ENCODE peak calls at places on chromosomes 1 and 21, in nine cellular contexts. One of them, this sample, is unnamed.

GRCh38 chr1:92995420-92996130 is 34.3 kb upstream of the DIPK1A start:
- DNase-seq in heart left ventricle: no peak
- DNase-seq in adipocyte: no peak
- DNase-seq in AG10803: no peak
- DNase-seq in H7: no peak
- DNase-seq in stimulated activated CD4-positive, alpha-beta T cell treated with anti-CD3 and anti-CD28 coated beads, Interleukin-1b, Interleukin-23, amount 100 ng/mL, for 4 hours: no peak
- DNase-seq in prostate gland: peak
- DNase-seq in left cardiac atrium: no peak
- DNase-seq in left colon: peak
- DNase-seq in this sample: no peak

GRCh38 chr1:177864530-177865305 is 105.1 kb downstream of the SEC16B start:
- DNase-seq in heart left ventricle: no peak
- DNase-seq in adipocyte: no peak
- DNase-seq in AG10803: peak
- DNase-seq in H7: no peak
- DNase-seq in stimulated activated CD4-positive, alpha-beta T cell treated with anti-CD3 and anti-CD28 coated beads, Interleukin-1b, Interleukin-23, amount 100 ng/mL, for 4 hours: no peak
- DNase-seq in prostate gland: no peak
- DNase-seq in left cardiac atrium: no peak
- DNase-seq in left colon: no peak
- DNase-seq in this sample: no peak

GRCh38 chr1:154583691-154584212 is 16.2 kb downstream of the CHRNB2 start:
- DNase-seq in heart left ventricle: no peak
- DNase-seq in adipocyte: no peak
- DNase-seq in AG10803: peak
- DNase-seq in H7: no peak
- DNase-seq in stimulated activated CD4-positive, alpha-beta T cell treated with anti-CD3 and anti-CD28 coated beads, Interleukin-1b, Interleukin-23, amount 100 ng/mL, for 4 hours: no peak
- DNase-seq in prostate gland: no peak
- DNase-seq in left cardiac atrium: no peak
- DNase-seq in left colon: no peak
- DNase-seq in this sample: no peak

GRCh38 chr1:115946116-115946515 is 30.2 kb upstream of the SLC22A15 start:
- DNase-seq in heart left ventricle: no peak
- DNase-seq in adipocyte: no peak
- DNase-seq in AG10803: no peak
- DNase-seq in H7: no peak
- DNase-seq in stimulated activated CD4-positive, alpha-beta T cell treated with anti-CD3 and anti-CD28 coated beads, Interleukin-1b, Interleukin-23, amount 100 ng/mL, for 4 hours: no peak
- DNase-seq in prostate gland: no peak
- DNase-seq in left cardiac atrium: no peak
- DNase-seq in left colon: no peak
- DNase-seq in this sample: peak

GRCh38 chr1:83905315-83905907 is 93.5 kb downstream of the TTLL7 start:
- DNase-seq in heart left ventricle: no peak
- DNase-seq in adipocyte: peak
- DNase-seq in AG10803: peak
- DNase-seq in H7: no peak
- DNase-seq in stimulated activated CD4-positive, alpha-beta T cell treated with anti-CD3 and anti-CD28 coated beads, Interleukin-1b, Interleukin-23, amount 100 ng/mL, for 4 hours: no peak
- DNase-seq in prostate gland: no peak
- DNase-seq in left cardiac atrium: no peak
- DNase-seq in left colon: no peak
- DNase-seq in this sample: no peak

GRCh38 chr1:245880754-245881403 is 626.2 kb downstream of the SMYD3 start:
- DNase-seq in heart left ventricle: no peak
- DNase-seq in adipocyte: peak
- DNase-seq in AG10803: peak
- DNase-seq in H7: no peak
- DNase-seq in stimulated activated CD4-positive, alpha-beta T cell treated with anti-CD3 and anti-CD28 coated beads, Interleukin-1b, Interleukin-23, amount 100 ng/mL, for 4 hours: no peak
- DNase-seq in prostate gland: no peak
- DNase-seq in left cardiac atrium: no peak
- DNase-seq in left colon: no peak
- DNase-seq in this sample: no peak

GRCh38 chr1:9249534-9250335 is 15.2 kb downstream of the H6PD start:
- DNase-seq in heart left ventricle: peak
- DNase-seq in adipocyte: peak
- DNase-seq in AG10803: peak
- DNase-seq in H7: peak
- DNase-seq in stimulated activated CD4-positive, alpha-beta T cell treated with anti-CD3 and anti-CD28 coated beads, Interleukin-1b, Interleukin-23, amount 100 ng/mL, for 4 hours: no peak
- DNase-seq in prostate gland: peak
- DNase-seq in left cardiac atrium: peak
- DNase-seq in left colon: no peak
- DNase-seq in this sample: peak

GRCh38 chr1:30513396-30514136 is 209.8 kb downstream of the MATN1 start:
- DNase-seq in heart left ventricle: no peak
- DNase-seq in adipocyte: no peak
- DNase-seq in AG10803: no peak
- DNase-seq in H7: no peak
- DNase-seq in stimulated activated CD4-positive, alpha-beta T cell treated with anti-CD3 and anti-CD28 coated beads, Interleukin-1b, Interleukin-23, amount 100 ng/mL, for 4 hours: no peak
- DNase-seq in prostate gland: no peak
- DNase-seq in left cardiac atrium: no peak
- DNase-seq in left colon: no peak
- DNase-seq in this sample: no peak

GRCh38 chr1:225653463-225654276 is 747 bp upstream of the ENAH start:
- DNase-seq in heart left ventricle: peak
- DNase-seq in adipocyte: peak
- DNase-seq in AG10803: peak
- DNase-seq in H7: peak
- DNase-seq in stimulated activated CD4-positive, alpha-beta T cell treated with anti-CD3 and anti-CD28 coated beads, Interleukin-1b, Interleukin-23, amount 100 ng/mL, for 4 hours: peak
- DNase-seq in prostate gland: peak
- DNase-seq in left cardiac atrium: peak
- DNase-seq in left colon: peak
- DNase-seq in this sample: peak

GRCh38 chr1:163168053-163168452 is 34.7 kb downstream of the RGS5 start:
- DNase-seq in heart left ventricle: no peak
- DNase-seq in adipocyte: peak
- DNase-seq in AG10803: peak
- DNase-seq in H7: no peak
- DNase-seq in stimulated activated CD4-positive, alpha-beta T cell treated with anti-CD3 and anti-CD28 coated beads, Interleukin-1b, Interleukin-23, amount 100 ng/mL, for 4 hours: no peak
- DNase-seq in prostate gland: peak
- DNase-seq in left cardiac atrium: no peak
- DNase-seq in left colon: no peak
- DNase-seq in this sample: no peak

GRCh38 chr1:60503216-60503615 is 429.6 kb upstream of the C1orf87 start:
- DNase-seq in heart left ventricle: no peak
- DNase-seq in adipocyte: no peak
- DNase-seq in AG10803: no peak
- DNase-seq in H7: no peak
- DNase-seq in stimulated activated CD4-positive, alpha-beta T cell treated with anti-CD3 and anti-CD28 coated beads, Interleukin-1b, Interleukin-23, amount 100 ng/mL, for 4 hours: no peak
- DNase-seq in prostate gland: no peak
- DNase-seq in left cardiac atrium: no peak
- DNase-seq in left colon: no peak
- DNase-seq in this sample: no peak

GRCh38 chr1:87956072-87956471 is 627.4 kb downstream of the LMO4 start:
- DNase-seq in heart left ventricle: peak
- DNase-seq in adipocyte: peak
- DNase-seq in AG10803: peak
- DNase-seq in H7: no peak
- DNase-seq in stimulated activated CD4-positive, alpha-beta T cell treated with anti-CD3 and anti-CD28 coated beads, Interleukin-1b, Interleukin-23, amount 100 ng/mL, for 4 hours: no peak
- DNase-seq in prostate gland: no peak
- DNase-seq in left cardiac atrium: peak
- DNase-seq in left colon: no peak
- DNase-seq in this sample: no peak

GRCh38 chr21:35226960-35227741 is 178.0 kb upstream of the RUNX1 start:
- DNase-seq in heart left ventricle: no peak
- DNase-seq in adipocyte: no peak
- DNase-seq in AG10803: no peak
- DNase-seq in H7: no peak
- DNase-seq in stimulated activated CD4-positive, alpha-beta T cell treated with anti-CD3 and anti-CD28 coated beads, Interleukin-1b, Interleukin-23, amount 100 ng/mL, for 4 hours: no peak
- DNase-seq in prostate gland: no peak
- DNase-seq in left cardiac atrium: no peak
- DNase-seq in left colon: no peak
- DNase-seq in this sample: no peak

GRCh38 chr1:192402571-192402970 is 85.8 kb downstream of the RGS21 start:
- DNase-seq in heart left ventricle: no peak
- DNase-seq in adipocyte: no peak
- DNase-seq in AG10803: no peak
- DNase-seq in H7: no peak
- DNase-seq in stimulated activated CD4-positive, alpha-beta T cell treated with anti-CD3 and anti-CD28 coated beads, Interleukin-1b, Interleukin-23, amount 100 ng/mL, for 4 hours: no peak
- DNase-seq in prostate gland: no peak
- DNase-seq in left cardiac atrium: no peak
- DNase-seq in left colon: no peak
- DNase-seq in this sample: no peak

GRCh38 chr1:201828820-201829774 is at the start of gene IPO9:
- DNase-seq in heart left ventricle: peak
- DNase-seq in adipocyte: peak
- DNase-seq in AG10803: peak
- DNase-seq in H7: peak
- DNase-seq in stimulated activated CD4-positive, alpha-beta T cell treated with anti-CD3 and anti-CD28 coated beads, Interleukin-1b, Interleukin-23, amount 100 ng/mL, for 4 hours: peak
- DNase-seq in prostate gland: peak
- DNase-seq in left cardiac atrium: peak
- DNase-seq in left colon: peak
- DNase-seq in this sample: peak

GRCh38 chr21:42021751-42022430 is 11.7 kb upstream of the ZBTB21 start:
- DNase-seq in heart left ventricle: no peak
- DNase-seq in adipocyte: no peak
- DNase-seq in AG10803: no peak
- DNase-seq in H7: peak
- DNase-seq in stimulated activated CD4-positive, alpha-beta T cell treated with anti-CD3 and anti-CD28 coated beads, Interleukin-1b, Interleukin-23, amount 100 ng/mL, for 4 hours: no peak
- DNase-seq in prostate gland: no peak
- DNase-seq in left cardiac atrium: no peak
- DNase-seq in left colon: no peak
- DNase-seq in this sample: no peak

GRCh38 chr1:58885998-58886397 is 102.2 kb upstream of the JUN start:
- DNase-seq in heart left ventricle: peak
- DNase-seq in adipocyte: no peak
- DNase-seq in AG10803: peak
- DNase-seq in H7: no peak
- DNase-seq in stimulated activated CD4-positive, alpha-beta T cell treated with anti-CD3 and anti-CD28 coated beads, Interleukin-1b, Interleukin-23, amount 100 ng/mL, for 4 hours: no peak
- DNase-seq in prostate gland: peak
- DNase-seq in left cardiac atrium: peak
- DNase-seq in left colon: no peak
- DNase-seq in this sample: no peak

GRCh38 chr1:245294021-245294420 is 139.2 kb downstream of the KIF26B start:
- DNase-seq in heart left ventricle: no peak
- DNase-seq in adipocyte: no peak
- DNase-seq in AG10803: no peak
- DNase-seq in H7: no peak
- DNase-seq in stimulated activated CD4-positive, alpha-beta T cell treated with anti-CD3 and anti-CD28 coated beads, Interleukin-1b, Interleukin-23, amount 100 ng/mL, for 4 hours: no peak
- DNase-seq in prostate gland: no peak
- DNase-seq in left cardiac atrium: no peak
- DNase-seq in left colon: no peak
- DNase-seq in this sample: no peak

GRCh38 chr1:186008920-186009737 is 274.9 kb downstream of the HMCN1 start:
- DNase-seq in heart left ventricle: no peak
- DNase-seq in adipocyte: peak
- DNase-seq in AG10803: peak
- DNase-seq in H7: no peak
- DNase-seq in stimulated activated CD4-positive, alpha-beta T cell treated with anti-CD3 and anti-CD28 coated beads, Interleukin-1b, Interleukin-23, amount 100 ng/mL, for 4 hours: no peak
- DNase-seq in prostate gland: no peak
- DNase-seq in left cardiac atrium: no peak
- DNase-seq in left colon: no peak
- DNase-seq in this sample: no peak

GRCh38 chr21:32329776-32330175 is 31.1 kb downstream of the MRAP start:
- DNase-seq in heart left ventricle: no peak
- DNase-seq in adipocyte: no peak
- DNase-seq in AG10803: no peak
- DNase-seq in H7: no peak
- DNase-seq in stimulated activated CD4-positive, alpha-beta T cell treated with anti-CD3 and anti-CD28 coated beads, Interleukin-1b, Interleukin-23, amount 100 ng/mL, for 4 hours: no peak
- DNase-seq in prostate gland: no peak
- DNase-seq in left cardiac atrium: no peak
- DNase-seq in left colon: no peak
- DNase-seq in this sample: no peak

GRCh38 chr21:41217656-41218380 is 49.9 kb downstream of the BACE2 start:
- DNase-seq in heart left ventricle: peak
- DNase-seq in adipocyte: peak
- DNase-seq in AG10803: no peak
- DNase-seq in H7: peak
- DNase-seq in stimulated activated CD4-positive, alpha-beta T cell treated with anti-CD3 and anti-CD28 coated beads, Interleukin-1b, Interleukin-23, amount 100 ng/mL, for 4 hours: no peak
- DNase-seq in prostate gland: no peak
- DNase-seq in left cardiac atrium: peak
- DNase-seq in left colon: peak
- DNase-seq in this sample: no peak

GRCh38 chr1:184851822-184852746 is 97.4 kb upstream of the EDEM3 start:
- DNase-seq in heart left ventricle: no peak
- DNase-seq in adipocyte: no peak
- DNase-seq in AG10803: no peak
- DNase-seq in H7: no peak
- DNase-seq in stimulated activated CD4-positive, alpha-beta T cell treated with anti-CD3 and anti-CD28 coated beads, Interleukin-1b, Interleukin-23, amount 100 ng/mL, for 4 hours: no peak
- DNase-seq in prostate gland: no peak
- DNase-seq in left cardiac atrium: no peak
- DNase-seq in left colon: no peak
- DNase-seq in this sample: no peak

GRCh38 chr1:112904071-112904830 is 51.7 kb downstream of the SLC16A1 start:
- DNase-seq in heart left ventricle: no peak
- DNase-seq in adipocyte: peak
- DNase-seq in AG10803: peak
- DNase-seq in H7: no peak
- DNase-seq in stimulated activated CD4-positive, alpha-beta T cell treated with anti-CD3 and anti-CD28 coated beads, Interleukin-1b, Interleukin-23, amount 100 ng/mL, for 4 hours: peak
- DNase-seq in prostate gland: no peak
- DNase-seq in left cardiac atrium: no peak
- DNase-seq in left colon: no peak
- DNase-seq in this sample: no peak